ENCODE peak calls at places on chromosomes 6 and 20, in five cellular contexts. Q, D, Z, G and V are unnamed samples.

GRCh38 chr20:19427480-19427879 is 215.0 kb downstream of the SLC24A3 start:
- DNase-seq in Q (no peak), D (no peak), Z (no peak), G (peak; percentile 53), V (no peak)

GRCh38 chr6:150900049-150900448 is 34.5 kb downstream of the MTHFD1L start:
- DNase-seq in Q (no peak), D (no peak), Z (no peak), G (no peak), V (no peak)

GRCh38 chr20:61520076-61520639 is 268.1 kb downstream of the CDH4 start:
- DNase-seq in Q (no peak), D (no peak), Z (no peak), G (no peak), V (no peak)

GRCh38 chr6:40347571-40348011 is 239.6 kb downstream of the LRFN2 start:
- DNase-seq in Q (no peak), D (no peak), Z (no peak), G (peak; percentile 20), V (no peak)

GRCh38 chr20:45300961-45301360 is 5.7 kb upstream of the RBPJL start:
- DNase-seq in Q (peak; percentile 70), D (no peak), Z (no peak), G (no peak), V (no peak)

GRCh38 chr20:63138855-63139341 is 77.0 kb downstream of the YTHDF1 start:
- DNase-seq in Q (no peak), D (no peak), Z (no peak), G (no peak), V (no peak)

GRCh38 chr6:158031445-158032353 is 50.0 kb downstream of the SYNJ2 start:
- DNase-seq in Q (peak; percentile 74), D (peak; percentile 88), Z (no peak), G (no peak), V (no peak)

GRCh38 chr6:111894272-111894671 is 21.0 kb upstream of the FYN start:
- DNase-seq in Q (no peak), D (no peak), Z (no peak), G (no peak), V (no peak)

GRCh38 chr6:147724454-147724853 is 216.0 kb downstream of the SAMD5 start:
- DNase-seq in Q (no peak), D (no peak), Z (no peak), G (no peak), V (no peak)